ENCODE peak calls at places on chromosome 13, in four cellular contexts. One of them, this sample, is unnamed.

GRCh38 chr13:39130298-39130697 is 92.0 kb downstream of the NHLRC3 start:
- DNase-seq in A172: no peak
- DNase-seq in mucosa of gallbladder: no peak
- DNase-seq in small intestine: no peak
- DNase-seq in this sample: no peak

GRCh38 chr13:94182185-94182761 is 297.2 kb downstream of the DCT start:
- DNase-seq in A172: no peak
- DNase-seq in mucosa of gallbladder: peak
- DNase-seq in small intestine: peak
- DNase-seq in this sample: no peak

GRCh38 chr13:48492123-48493075 is 40.5 kb downstream of the RCBTB2 start:
- DNase-seq in A172: no peak
- DNase-seq in mucosa of gallbladder: peak
- DNase-seq in small intestine: peak
- DNase-seq in this sample: no peak

GRCh38 chr13:59345316-59345715 is 818.4 kb downstream of the DIAPH3 start:
- DNase-seq in A172: no peak
- DNase-seq in mucosa of gallbladder: peak
- DNase-seq in small intestine: no peak
- DNase-seq in this sample: no peak

GRCh38 chr13:111143875-111144540 is 28.9 kb downstream of the ARHGEF7 start:
- DNase-seq in A172: no peak
- DNase-seq in mucosa of gallbladder: no peak
- DNase-seq in small intestine: no peak
- DNase-seq in this sample: peak

GRCh38 chr13:103692442-103692841 is 626.2 kb upstream of the SLC10A2 start:
- DNase-seq in A172: no peak
- DNase-seq in mucosa of gallbladder: no peak
- DNase-seq in small intestine: peak
- DNase-seq in this sample: no peak

GRCh38 chr13:71625694-71626093 is 241.3 kb downstream of the DACH1 start:
- DNase-seq in A172: no peak
- DNase-seq in mucosa of gallbladder: no peak
- DNase-seq in small intestine: peak
- DNase-seq in this sample: no peak

GRCh38 chr13:31199849-31200635 is at the start of gene B3GLCT:
- DNase-seq in A172: peak
- DNase-seq in mucosa of gallbladder: peak
- DNase-seq in small intestine: peak
- DNase-seq in this sample: peak

GRCh38 chr13:27922974-27923612 is 3.3 kb downstream of the PDX1 start:
- DNase-seq in A172: no peak
- DNase-seq in mucosa of gallbladder: no peak
- DNase-seq in small intestine: peak
- DNase-seq in this sample: no peak

GRCh38 chr13:25874907-25875306 is 176.9 kb downstream of the SHISA2 start:
- DNase-seq in A172: no peak
- DNase-seq in mucosa of gallbladder: no peak
- DNase-seq in small intestine: peak
- DNase-seq in this sample: no peak

GRCh38 chr13:89343165-89343564 is 1672.0 kb downstream of the SLITRK5 start:
- DNase-seq in A172: no peak
- DNase-seq in mucosa of gallbladder: no peak
- DNase-seq in small intestine: no peak
- DNase-seq in this sample: no peak

GRCh38 chr13:48580185-48580803 is 47.4 kb upstream of the RCBTB2 start:
- DNase-seq in A172: peak
- DNase-seq in mucosa of gallbladder: peak
- DNase-seq in small intestine: peak
- DNase-seq in this sample: peak

GRCh38 chr13:58921129-58921528 is 1242.6 kb downstream of the DIAPH3 start:
- DNase-seq in A172: no peak
- DNase-seq in mucosa of gallbladder: no peak
- DNase-seq in small intestine: no peak
- DNase-seq in this sample: peak

GRCh38 chr13:104586010-104586746 is 1520.0 kb upstream of the SLC10A2 start:
- DNase-seq in A172: peak
- DNase-seq in mucosa of gallbladder: no peak
- DNase-seq in small intestine: peak
- DNase-seq in this sample: peak

GRCh38 chr13:76903544-76904162 is 17.4 kb upstream of the KCTD12 start:
- DNase-seq in A172: peak
- DNase-seq in mucosa of gallbladder: peak
- DNase-seq in small intestine: peak
- DNase-seq in this sample: peak

GRCh38 chr13:40402931-40403412 is 263.5 kb downstream of the FOXO1 start:
- DNase-seq in A172: peak
- DNase-seq in mucosa of gallbladder: no peak
- DNase-seq in small intestine: peak
- DNase-seq in this sample: peak

GRCh38 chr13:50410921-50411712 is 395.9 kb downstream of the KCNRG start:
- DNase-seq in A172: peak
- DNase-seq in mucosa of gallbladder: no peak
- DNase-seq in small intestine: no peak
- DNase-seq in this sample: peak

This sample was measured in M059J.